ENCODE peak calls at places on chromosomes 13 and 19, in five cellular contexts. F is Calu3, U is heart right ventricle, V is WTC11, K is heart left ventricle. A is an unnamed sample.

GRCh38 chr13:49627831-49628652 is at the start of gene ARL11:
- DNase-seq in F (no peak), U (peak; percentile 60), V (peak; percentile 81), K (peak; percentile 62), A (no peak)

GRCh38 chr19:5038631-5039271 is 69.8 kb downstream of the KDM4B start:
- DNase-seq in F (no peak), U (no peak), V (peak; percentile 54), K (no peak), A (no peak)

GRCh38 chr19:12837225-12837624 is 1.1 kb upstream of the MAST1 start:
- DNase-seq in F (no peak), U (no peak), V (no peak), K (no peak), A (no peak)

GRCh38 chr13:23506071-23506820 is 64.0 kb upstream of the TNFRSF19 start:
- DNase-seq in F (no peak), U (no peak), V (no peak), K (peak; percentile 37), A (peak; percentile 16)

GRCh38 chr19:50215820-50216219 is 12.4 kb downstream of the MYH14 start:
- DNase-seq in F (no peak), U (no peak), V (no peak), K (no peak), A (no peak)

GRCh38 chr13:59823495-59823894 is 340.2 kb downstream of the DIAPH3 start:
- DNase-seq in F (no peak), U (no peak), V (no peak), K (no peak), A (peak; percentile 64)

GRCh38 chr19:33552191-33552927 is 30.8 kb upstream of the PEPD start:
- DNase-seq in F (no peak), U (no peak), V (no peak), K (no peak), A (no peak)

GRCh38 chr19:56687036-56687435 is 15.5 kb upstream of the ZNF835 start:
- DNase-seq in F (no peak), U (no peak), V (no peak), K (no peak), A (no peak)

GRCh38 chr13:110308377-110309158 is 1.5 kb downstream of the COL4A2 start:
- DNase-seq in F (no peak), U (no peak), V (peak; percentile 48), K (no peak), A (peak; percentile 51)

GRCh38 chr13:97205465-97205864 is 16.7 kb upstream of the MBNL2 start:
- DNase-seq in F (no peak), U (no peak), V (no peak), K (no peak), A (no peak)

GRCh38 chr19:38425810-38426466 is at the start of gene RASGRP4:
- DNase-seq in F (no peak), U (peak; percentile 43), V (peak; percentile 45), K (no peak), A (no peak)

GRCh38 chr19:17035842-17036424 is 9.3 kb upstream of the CPAMD8 start:
- DNase-seq in F (no peak), U (no peak), V (no peak), K (no peak), A (no peak)

GRCh38 chr13:97030705-97031452 is 36.6 kb upstream of the OXGR1 start:
- DNase-seq in F (no peak), U (no peak), V (no peak), K (no peak), A (peak; percentile 37)

GRCh38 chr19:38862321-38863059 is 12.7 kb upstream of the HNRNPL start:
- DNase-seq in F (no peak), U (no peak), V (no peak), K (peak; percentile 47), A (no peak)

GRCh38 chr13:110298566-110299321 is 8.2 kb downstream of the COL4A1 start:
- DNase-seq in F (no peak), U (peak; percentile 48), V (no peak), K (peak; percentile 66), A (no peak)

GRCh38 chr19:49436381-49437017 is 4.8 kb downstream of the SLC17A7 start:
- DNase-seq in F (peak; percentile 43), U (no peak), V (peak; percentile 98), K (no peak), A (no peak)

GRCh38 chr13:38688674-38689073 is 1.8 kb downstream of the FREM2 start:
- DNase-seq in F (no peak), U (no peak), V (no peak), K (no peak), A (no peak)

GRCh38 chr13:30615851-30616311 is 1.8 kb upstream of the USPL1 start:
- DNase-seq in F (no peak), U (no peak), V (no peak), K (no peak), A (no peak)

GRCh38 chr19:35213678-35214632 is 14.6 kb downstream of the FAM187B start:
- DNase-seq in F (peak; percentile 86), U (no peak), V (no peak), K (peak; percentile 82), A (peak; percentile 68)

GRCh38 chr19:7914598-7915045 is at the start of gene TGFBR3L:
- DNase-seq in F (no peak), U (no peak), V (no peak), K (peak; percentile 28), A (no peak)

GRCh38 chr13:111372651-111373425 is 52.4 kb downstream of the TEX29 start:
- DNase-seq in F (no peak), U (no peak), V (no peak), K (no peak), A (no peak)

GRCh38 chr13:27353166-27353583 is 71.2 kb upstream of the GTF3A start:
- DNase-seq in F (no peak), U (no peak), V (no peak), K (no peak), A (no peak)

GRCh38 chr19:1284293-1284978 is 1.2 kb upstream of the EFNA2 start:
- DNase-seq in F (no peak), U (no peak), V (no peak), K (no peak), A (no peak)

GRCh38 chr19:45472557-45473365 is 5.0 kb downstream of the FOSB start:
- DNase-seq in F (no peak), U (no peak), V (no peak), K (no peak), A (no peak)

GRCh38 chr13:74246398-74246975 is 112.3 kb upstream of the KLF12 start:
- DNase-seq in F (no peak), U (no peak), V (no peak), K (peak; percentile 40), A (no peak)

GRCh38 chr13:35771898-35772297 is 295.4 kb upstream of the MAB21L1 start:
- DNase-seq in F (no peak), U (no peak), V (no peak), K (no peak), A (peak; percentile 93)

GRCh38 chr13:103948477-103948876 is 882.3 kb upstream of the SLC10A2 start:
- DNase-seq in F (no peak), U (no peak), V (no peak), K (no peak), A (no peak)

GRCh38 chr13:61253105-61253877 is 162.4 kb downstream of the PCDH20 start:
- DNase-seq in F (no peak), U (no peak), V (no peak), K (no peak), A (no peak)

GRCh38 chr13:61252213-61252612 is 163.4 kb downstream of the PCDH20 start:
- DNase-seq in F (no peak), U (no peak), V (no peak), K (no peak), A (no peak)

GRCh38 chr13:61258185-61258584 is 157.5 kb downstream of the PCDH20 start:
- DNase-seq in F (no peak), U (no peak), V (no peak), K (no peak), A (no peak)

GRCh38 chr13:61255035-61255796 is 160.4 kb downstream of the PCDH20 start:
- DNase-seq in F (no peak), U (no peak), V (peak; percentile 36), K (no peak), A (no peak)
- TF ChIP-seq CTCF in F (no peak), U (no peak), V (peak; percentile 26), K (peak; percentile 14), A (no peak)

DNA sequence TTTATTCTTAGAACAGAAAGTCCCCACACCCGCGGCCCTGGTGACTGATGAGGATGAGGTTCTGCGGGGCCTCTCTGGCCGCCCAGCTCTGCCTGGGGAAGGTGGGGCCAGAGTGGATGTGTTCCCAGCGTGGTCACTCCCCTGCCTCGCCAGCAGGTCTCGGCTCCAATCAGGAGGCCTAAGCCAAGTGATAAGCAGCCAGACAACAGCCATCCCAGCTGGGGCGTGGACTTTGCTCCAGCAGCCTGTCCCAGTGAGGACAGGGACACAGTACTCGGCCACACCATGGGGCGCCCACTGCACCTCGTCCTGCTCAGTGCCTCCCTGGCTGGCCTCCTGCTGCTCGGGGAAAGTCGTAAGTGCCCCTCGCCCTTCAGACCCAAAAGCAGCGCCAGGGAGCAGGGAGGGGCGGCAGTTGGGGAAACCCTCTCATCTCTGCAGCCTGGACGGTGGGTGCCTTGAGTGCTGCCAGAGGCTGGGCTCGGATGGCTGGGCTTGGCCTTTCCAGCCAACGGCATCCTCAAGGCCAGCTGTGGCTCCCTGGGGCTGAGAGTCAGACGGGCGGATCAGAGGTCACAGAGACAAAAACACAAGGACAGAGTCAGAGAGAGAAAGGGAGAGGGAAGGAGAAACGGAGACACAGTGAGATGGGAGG is at the start of gene F10:
- DNase-seq in F (peak; percentile 9), U (peak; percentile 62), V (peak; percentile 54), K (peak; percentile 67), A (peak; percentile 89)
- TF ChIP-seq CTCF in F (no peak), U (no peak), V (no peak), K (no peak), A (peak; percentile 37)

GRCh38 chr19:51356159-51356801 is 9.9 kb downstream of the ETFB start:
- DNase-seq in F (no peak), U (no peak), V (no peak), K (no peak), A (no peak)
- TF ChIP-seq CTCF in F (no peak), U (no peak), V (no peak), K (no peak), A (no peak)

GRCh38 chr13:28819748-28820098 is 416 bp upstream of the MTUS2 start:
- DNase-seq in F (peak; percentile 66), U (peak; percentile 77), V (peak; percentile 81), K (peak; percentile 71), A (no peak)
- TF ChIP-seq CTCF in F (no peak), U (peak; percentile 34), V (peak; percentile 29), K (peak; percentile 35), A (no peak)

DNA sequence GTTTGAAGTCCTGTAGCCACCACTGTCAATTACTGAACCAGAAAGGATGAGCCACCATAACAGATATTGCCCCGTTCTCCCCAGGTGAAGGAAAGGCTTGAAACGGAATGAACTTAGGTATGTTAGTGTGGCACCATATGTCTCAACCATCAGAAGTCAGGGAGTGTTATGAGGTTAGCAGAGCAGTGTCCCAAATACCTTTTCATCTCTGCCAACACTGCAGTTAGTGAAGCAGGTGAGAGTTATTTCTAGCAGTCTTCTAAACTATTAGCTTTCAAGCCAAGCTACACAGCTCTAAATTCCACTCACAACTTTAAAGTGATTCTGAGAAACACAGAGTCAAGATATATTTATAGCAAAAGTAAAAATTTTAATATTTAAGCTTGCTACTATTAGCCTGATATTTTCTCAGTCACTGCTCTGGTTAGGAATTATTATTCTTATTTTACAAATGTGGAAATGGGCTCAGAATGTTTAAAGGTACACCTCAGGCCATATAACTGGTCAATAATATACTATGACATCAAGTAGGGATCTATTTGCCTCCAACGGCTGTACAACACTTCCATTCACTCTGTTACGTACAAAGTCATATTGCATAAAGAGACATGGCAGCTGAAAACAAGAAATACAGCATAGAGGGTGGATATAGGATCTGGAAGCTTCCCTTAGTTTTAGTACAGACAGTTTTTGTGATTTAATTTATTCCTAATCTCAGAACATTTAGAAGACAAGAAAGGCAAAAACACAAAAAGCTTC is 1527.1 kb upstream of the PRR20A start:
- DNase-seq in F (no peak), U (no peak), V (no peak), K (no peak), A (no peak)
- TF ChIP-seq CTCF in F (no peak), U (no peak), V (no peak), K (no peak), A (no peak)